ENCODE peak calls at places on chromosomes 6 and 20, in ten cellular contexts. I is HTR-8/SVneo, C is cardiac muscle cell, Y is Daoy, W is G401, E is SHP77, X is ACHN, U is adrenal gland, D is NCI-H2081, N is DMS153. G is an unnamed sample.

GRCh38 chr6:167779123-167779992 is 47.4 kb upstream of the AFDN start:
- DNase-seq in N (no peak), U (no peak), X (no peak), C (no peak), E (no peak), D (peak; percentile 51), W (no peak), I (no peak), Y (no peak), G (no peak)

GRCh38 chr6:7124631-7125030 is 16.9 kb downstream of the RREB1 start:
- DNase-seq in N (no peak), C (no peak), X (no peak), E (no peak), D (no peak), W (no peak), I (no peak), U (no peak), Y (no peak), G (no peak)

GRCh38 chr20:64038579-64039292 is 2.8 kb downstream of the C20orf204 start:
- DNase-seq in N (peak; percentile 34), U (peak; percentile 83), Y (peak; percentile 80), I (peak; percentile 97), D (peak; percentile 66), C (peak; percentile 83), E (peak; percentile 79), W (peak; percentile 64), X (peak; percentile 75), G (peak; percentile 72)

GRCh38 chr6:143589162-143589561 is 77.6 kb upstream of the FUCA2 start:
- DNase-seq in X (no peak), E (no peak), W (no peak), N (no peak), I (no peak), U (no peak), Y (no peak), D (no peak), C (no peak), G (no peak)

GRCh38 chr20:51319522-51319921 is 223.0 kb downstream of the NFATC2 start:
- DNase-seq in D (no peak), W (no peak), X (no peak), Y (no peak), C (no peak), I (no peak), E (no peak), N (no peak), U (no peak), G (no peak)

GRCh38 chr6:16741112-16742016 is 19.9 kb downstream of the ATXN1 start:
- DNase-seq in N (no peak), E (no peak), W (no peak), U (no peak), Y (peak; percentile 92), C (no peak), X (peak; percentile 94), I (no peak), D (no peak), G (peak; percentile 33)

GRCh38 chr20:34569598-34569997 is 11.1 kb downstream of the MAP1LC3A start:
- DNase-seq in Y (no peak), N (no peak), D (no peak), I (no peak), W (no peak), E (no peak), U (no peak), C (no peak), X (no peak), G (no peak)

GRCh38 chr6:150238857-150239407 is 96.1 kb downstream of the PPP1R14C start:
- DNase-seq in N (no peak), X (no peak), C (no peak), Y (no peak), E (no peak), D (no peak), I (no peak), W (no peak), U (no peak), G (no peak)

GRCh38 chr6:13434455-13434775 is 53.0 kb downstream of the GFOD1 start:
- DNase-seq in D (no peak), W (no peak), C (no peak), I (no peak), X (no peak), N (no peak), Y (no peak), E (no peak), U (no peak), G (no peak)

GRCh38 chr20:47173596-47174216 is 182.8 kb downstream of the ZMYND8 start:
- DNase-seq in E (no peak), D (no peak), W (no peak), C (no peak), N (no peak), I (no peak), X (no peak), Y (no peak), U (no peak), G (no peak)

GRCh38 chr6:44543664-44544063 is 156.2 kb downstream of the CDC5L start:
- DNase-seq in C (no peak), U (peak; percentile 14), Y (no peak), E (no peak), I (no peak), X (no peak), N (no peak), D (no peak), W (no peak), G (no peak)

GRCh38 chr6:166318649-166319600 is 10.7 kb upstream of the PRR18 start:
- DNase-seq in X (no peak), Y (no peak), D (no peak), I (no peak), E (peak; percentile 69), U (no peak), W (no peak), N (peak; percentile 7), C (no peak), G (no peak)

GRCh38 chr20:45306431-45306982 is at the start of gene RBPJL:
- DNase-seq in W (no peak), N (no peak), E (no peak), X (no peak), Y (peak; percentile 32), U (no peak), C (peak; percentile 42), I (no peak), D (no peak), G (no peak)